ENCODE peak calls at places on chromosomes 6 and 20, in seven cellular contexts. S, N, Z, D, X, V and H are unnamed samples.
A peak's percentile ranks its signal among the peaks of the same experiment; 100 is the strongest.

GRCh38 chr6:20816126-20816525 is 281.9 kb downstream of the CDKAL1 start:
- DNase-seq in S (no peak), N (no peak), Z (no peak), D (no peak), X (no peak), V (no peak), H (no peak)

GRCh38 chr6:121965739-121966138 is 433.7 kb upstream of the HSF2 start:
- DNase-seq in S (no peak), N (no peak), Z (peak; percentile 90), D (no peak), X (no peak), V (no peak), H (no peak)

GRCh38 chr6:140572129-140572528 is 1197.7 kb upstream of the CITED2 start:
- DNase-seq in S (no peak), N (no peak), Z (no peak), D (no peak), X (peak; percentile 73), V (no peak), H (no peak)

GRCh38 chr20:33810885-33811762 is at the start of gene CHMP4B:
- DNase-seq in S (peak; percentile 99), N (peak; percentile 98), Z (peak; percentile 100), D (peak; percentile 99), X (peak; percentile 96), V (peak; percentile 98), H (peak; percentile 99)

GRCh38 chr6:144590540-144590939 is 305.4 kb downstream of the UTRN start:
- DNase-seq in S (no peak), N (no peak), Z (no peak), D (no peak), X (no peak), V (no peak), H (no peak)

GRCh38 chr20:46959081-46959692 is 64.5 kb downstream of the EYA2 start:
- DNase-seq in S (no peak), N (no peak), Z (no peak), D (no peak), X (peak; percentile 96), V (no peak), H (no peak)

GRCh38 chr6:11009353-11009752 is 34.8 kb downstream of the ELOVL2 start:
- DNase-seq in S (no peak), N (no peak), Z (no peak), D (no peak), X (peak; percentile 91), V (no peak), H (no peak)

GRCh38 chr6:145733770-145734169 is 1.6 kb downstream of the EPM2A start:
- DNase-seq in S (no peak), N (no peak), Z (no peak), D (no peak), X (no peak), V (no peak), H (peak; percentile 8)

GRCh38 chr6:48825501-48826317 is 637.3 kb downstream of the MMUT start:
- DNase-seq in S (no peak), N (no peak), Z (no peak), D (no peak), X (no peak), V (no peak), H (no peak)

GRCh38 chr6:33118525-33119123 is 42.8 kb downstream of the HLA-DPB1 start:
- DNase-seq in S (no peak), N (no peak), Z (no peak), D (no peak), X (peak; percentile 19), V (no peak), H (peak; percentile 59)

GRCh38 chr20:49543858-49544437 is 24.0 kb downstream of the PTGIS start:
- DNase-seq in S (no peak), N (no peak), Z (peak; percentile 75), D (no peak), X (no peak), V (no peak), H (no peak)

GRCh38 chr6:47464052-47464451 is 13.5 kb upstream of the CD2AP start:
- DNase-seq in S (no peak), N (no peak), Z (no peak), D (no peak), X (no peak), V (no peak), H (no peak)

GRCh38 chr20:18397090-18397489 is 69.7 kb downstream of the DZANK1 start:
- DNase-seq in S (no peak), N (no peak), Z (no peak), D (no peak), X (no peak), V (no peak), H (no peak)

GRCh38 chr20:41161886-41162285 is 24.5 kb downstream of the PLCG1 start:
- DNase-seq in S (no peak), N (no peak), Z (no peak), D (no peak), X (no peak), V (no peak), H (no peak)

GRCh38 chr6:13550656-13551055 is 23.7 kb upstream of the SIRT5 start:
- DNase-seq in S (no peak), N (no peak), Z (no peak), D (no peak), X (no peak), V (no peak), H (no peak)

GRCh38 chr6:36769161-36769675 is 70.0 kb downstream of the CPNE5 start:
- DNase-seq in S (no peak), N (no peak), Z (no peak), D (no peak), X (no peak), V (no peak), H (no peak)

GRCh38 chr20:58851969-58852458 is 502 bp upstream of the GNAS start:
- DNase-seq in S (no peak), N (no peak), Z (no peak), D (no peak), X (no peak), V (no peak), H (no peak)

GRCh38 chr20:14553774-14554524 is 216.5 kb upstream of the FLRT3 start:
- DNase-seq in S (no peak), N (no peak), Z (no peak), D (no peak), X (peak; percentile 65), V (no peak), H (no peak)

GRCh38 chr20:58407966-58408557 is 19.0 kb downstream of the VAPB start:
- DNase-seq in S (no peak), N (no peak), Z (no peak), D (no peak), X (no peak), V (no peak), H (no peak)

GRCh38 chr6:110554966-110555460 is 78.6 kb upstream of the SLC22A16 start:
- DNase-seq in S (peak; percentile 65), N (no peak), Z (no peak), D (no peak), X (no peak), V (peak; percentile 70), H (no peak)

GRCh38 chr6:138349891-138350290 is 27.8 kb upstream of the SMIM28 start:
- DNase-seq in S (no peak), N (no peak), Z (no peak), D (no peak), X (no peak), V (no peak), H (no peak)

GRCh38 chr6:105974981-105975380 is 111.2 kb upstream of the PRDM1 start:
- DNase-seq in S (no peak), N (no peak), Z (no peak), D (no peak), X (no peak), V (no peak), H (no peak)

GRCh38 chr20:13412806-13413445 is 191.9 kb downstream of the ISM1 start:
- DNase-seq in S (no peak), N (no peak), Z (no peak), D (no peak), X (no peak), V (no peak), H (no peak)

GRCh38 chr20:16158090-16158975 is 414.9 kb downstream of the KIF16B start:
- DNase-seq in S (no peak), N (no peak), Z (no peak), D (no peak), X (no peak), V (no peak), H (no peak)

GRCh38 chr6:133092199-133092598 is 149.0 kb upstream of the EYA4 start:
- DNase-seq in S (no peak), N (no peak), Z (no peak), D (no peak), X (no peak), V (no peak), H (no peak)

GRCh38 chr6:42378536-42378935 is 73.2 kb downstream of the TRERF1 start:
- DNase-seq in S (no peak), N (no peak), Z (no peak), D (no peak), X (no peak), V (no peak), H (no peak)

GRCh38 chr6:108592371-108593337 is 31.9 kb downstream of the FOXO3 start:
- DNase-seq in S (no peak), N (peak; percentile 22), Z (peak; percentile 86), D (peak; percentile 70), X (peak; percentile 35), V (no peak), H (peak; percentile 59)

GRCh38 chr20:20466341-20466879 is 98.5 kb downstream of the INSM1 start:
- DNase-seq in S (no peak), N (no peak), Z (no peak), D (no peak), X (no peak), V (no peak), H (no peak)

GRCh38 chr6:156963712-156964700 is 186.8 kb downstream of the ARID1B start:
- DNase-seq in S (no peak), N (no peak), Z (no peak), D (no peak), X (peak; percentile 69), V (no peak), H (peak; percentile 58)

GRCh38 chr20:37270586-37271420 is 9.2 kb upstream of the GHRH start:
- DNase-seq in S (no peak), N (no peak), Z (no peak), D (no peak), X (no peak), V (peak; percentile 20), H (no peak)

GRCh38 chr6:36094786-36095496 is 35.4 kb upstream of the MAPK13 start:
- DNase-seq in S (peak; percentile 78), N (peak; percentile 73), Z (peak; percentile 98), D (peak; percentile 91), X (peak; percentile 42), V (peak; percentile 51), H (peak; percentile 88)

GRCh38 chr6:143578054-143578453 is 66.5 kb upstream of the FUCA2 start:
- DNase-seq in S (no peak), N (no peak), Z (no peak), D (no peak), X (no peak), V (no peak), H (no peak)

GRCh38 chr20:46350201-46350985 is 42.1 kb upstream of the CDH22 start:
- DNase-seq in S (no peak), N (no peak), Z (no peak), D (peak; percentile 37), X (peak; percentile 34), V (no peak), H (no peak)

GRCh38 chr20:37976862-37977261 is 56.4 kb downstream of the TTI1 start:
- DNase-seq in S (no peak), N (no peak), Z (peak; percentile 36), D (no peak), X (no peak), V (no peak), H (no peak)

GRCh38 chr6:130724089-130724488 is 103.1 kb upstream of the SMLR1 start:
- DNase-seq in S (no peak), N (no peak), Z (no peak), D (no peak), X (no peak), V (no peak), H (no peak)

GRCh38 chr6:72984981-72985665 is 240.2 kb downstream of the KHDC1L start:
- DNase-seq in S (no peak), N (no peak), Z (no peak), D (no peak), X (no peak), V (no peak), H (no peak)

GRCh38 chr6:41257369-41258195 is 28.9 kb downstream of the TREM1 start:
- DNase-seq in S (no peak), N (no peak), Z (no peak), D (peak; percentile 24), X (peak; percentile 15), V (no peak), H (peak; percentile 13)

GRCh38 chr20:43982016-43982415 is 67.4 kb downstream of the TOX2 start:
- DNase-seq in S (no peak), N (no peak), Z (no peak), D (no peak), X (no peak), V (no peak), H (no peak)